ENCODE peak calls at places on chromosome 15, in ten cellular contexts. Z is thoracic aorta, S is AG08395, N is DMS 273 treated with DMSO at 0.1 percent for 48 hours, B is OCI-LY7, Q is NCI-H1092 treated with DMSO at 0.1 percent for 48 hours, R is NCI-H345, K is activated T-helper 1 cell treated with Interleukin-2 at 50 U/mL for 16 hours, A is GM23338, U is GF-D8. W is an unnamed sample.
A peak's percentile ranks its signal among the peaks of the same experiment; 100 is the strongest.

GRCh38 chr15:68402432-68403160 is 29.4 kb downstream of the ITGA11 start:
- DNase-seq in R (no peak), N (no peak), Z (no peak), A (no peak), K (no peak), U (no peak), Q (no peak), S (no peak), B (no peak), W (no peak)

GRCh38 chr15:43958894-43959330 is 132.1 kb downstream of the WDR76 start:
- DNase-seq in R (no peak), B (no peak), N (peak; percentile 50), Z (no peak), U (no peak), K (no peak), A (peak; percentile 57), Q (no peak), S (peak; percentile 60), W (peak; percentile 22)

GRCh38 chr15:95127356-95127755 is 896.0 kb downstream of the MCTP2 start:
- DNase-seq in N (no peak), R (no peak), A (peak; percentile 7), K (no peak), Q (no peak), B (no peak), S (no peak), U (no peak), Z (no peak), W (no peak)

GRCh38 chr15:92166751-92167412 is 226.8 kb upstream of the ST8SIA2 start:
- DNase-seq in N (no peak), R (no peak), B (no peak), Q (no peak), A (no peak), S (no peak), K (no peak), Z (no peak), U (no peak), W (no peak)

GRCh38 chr15:29570931-29571727 is 251.1 kb downstream of the TJP1 start:
- DNase-seq in R (peak; percentile 63), B (no peak), Z (no peak), K (no peak), N (peak; percentile 4), U (no peak), S (no peak), Q (peak; percentile 14), A (peak; percentile 84), W (no peak)

GRCh38 chr15:62757535-62757934 is 285.0 kb upstream of the TPM1 start:
- DNase-seq in U (no peak), Q (no peak), A (no peak), N (no peak), R (no peak), S (no peak), Z (no peak), B (no peak), K (no peak), W (no peak)

GRCh38 chr15:27574541-27575054 is 524.5 kb downstream of the OCA2 start:
- DNase-seq in K (no peak), Z (no peak), A (no peak), N (no peak), B (no peak), U (no peak), S (no peak), R (no peak), Q (no peak), W (no peak)

GRCh38 chr15:89400121-89400996 is 65.7 kb upstream of the POLG start:
- DNase-seq in B (no peak), Q (no peak), K (no peak), S (no peak), Z (no peak), R (peak; percentile 30), N (no peak), A (peak; percentile 64), U (no peak), W (no peak)

GRCh38 chr15:71685420-71685993 is 124.8 kb upstream of the NR2E3 start:
- DNase-seq in N (no peak), Z (no peak), K (no peak), S (no peak), R (no peak), A (no peak), U (no peak), B (no peak), Q (no peak), W (no peak)

GRCh38 chr15:60480888-60481287 is 1.9 kb upstream of the ICE2 start:
- DNase-seq in K (no peak), U (no peak), R (no peak), Q (no peak), N (no peak), A (no peak), B (no peak), Z (no peak), S (no peak), W (no peak)

GRCh38 chr15:97501291-97501690 is 459.2 kb upstream of the ARRDC4 start:
- DNase-seq in Q (no peak), S (no peak), A (no peak), B (no peak), K (no peak), R (no peak), U (peak; percentile 42), Z (no peak), N (no peak), W (no peak)

GRCh38 chr15:67796196-67796699 is 29.1 kb upstream of the SKOR1 start:
- DNase-seq in S (no peak), A (no peak), R (no peak), N (no peak), Q (no peak), U (no peak), K (no peak), B (peak; percentile 46), Z (no peak), W (no peak)

GRCh38 chr15:100191161-100191560 is 150.6 kb downstream of the ADAMTS17 start:
- DNase-seq in B (peak; percentile 81), N (no peak), R (peak; percentile 39), Q (no peak), K (no peak), U (no peak), Z (no peak), S (no peak), A (no peak), W (no peak)

GRCh38 chr15:53746101-53746500 is 13.4 kb downstream of the WDR72 start:
- DNase-seq in R (peak; percentile 32), N (no peak), K (no peak), Z (no peak), U (no peak), S (no peak), B (no peak), A (no peak), Q (no peak), W (no peak)

GRCh38 chr15:85800460-85801123 is 5.9 kb upstream of the KLHL25 start:
- DNase-seq in K (no peak), U (no peak), R (peak; percentile 71), Q (peak; percentile 77), N (no peak), Z (peak; percentile 14), S (peak; percentile 63), B (peak; percentile 22), A (peak; percentile 38), W (peak; percentile 27)

GRCh38 chr15:51524376-51524775 is 98.2 kb downstream of the DMXL2 start:
- DNase-seq in N (no peak), Z (no peak), A (no peak), U (no peak), S (no peak), B (no peak), Q (no peak), K (no peak), R (no peak), W (no peak)

GRCh38 chr15:96428742-96429141 is 98.2 kb downstream of the NR2F2 start:
- DNase-seq in R (no peak), K (no peak), N (no peak), A (no peak), Z (no peak), U (no peak), Q (no peak), S (peak; percentile 93), B (no peak), W (peak; percentile 93)

GRCh38 chr15:48721061-48721810 is 75.7 kb upstream of the FBN1 start:
- DNase-seq in K (no peak), B (no peak), N (no peak), R (no peak), A (no peak), S (peak; percentile 61), U (no peak), Q (no peak), Z (no peak), W (no peak)

GRCh38 chr15:99155961-99156443 is 51.1 kb downstream of the SYNM start:
- DNase-seq in R (no peak), U (no peak), K (no peak), Q (no peak), N (no peak), Z (no peak), B (no peak), A (no peak), S (no peak), W (no peak)

GRCh38 chr15:88238618-88239430 is 17.7 kb downstream of the NTRK3 start:
- DNase-seq in Q (no peak), K (no peak), A (no peak), N (no peak), B (no peak), U (no peak), Z (no peak), R (no peak), S (peak; percentile 44), W (peak; percentile 11)

GRCh38 chr15:27674826-27675225 is 424.3 kb downstream of the OCA2 start:
- DNase-seq in Q (no peak), B (no peak), S (no peak), R (no peak), U (no peak), K (no peak), A (no peak), Z (no peak), N (no peak), W (no peak)

GRCh38 chr15:48250640-48251076 is 44.6 kb downstream of the SLC12A1 start:
- DNase-seq in N (peak; percentile 36), A (peak; percentile 85), Q (peak; percentile 30), Z (no peak), S (peak; percentile 62), K (no peak), R (peak; percentile 50), B (peak; percentile 66), U (no peak), W (peak; percentile 79)

GRCh38 chr15:101128191-101128590 is 123.7 kb downstream of the CHSY1 start:
- DNase-seq in R (no peak), N (no peak), A (peak; percentile 37), K (no peak), Q (peak; percentile 55), S (peak; percentile 82), U (no peak), B (no peak), Z (no peak), W (peak; percentile 92)

GRCh38 chr15:90957105-90957790 is 2.6 kb downstream of the RCCD1 start:
- DNase-seq in A (peak; percentile 67), S (peak; percentile 17), B (no peak), K (no peak), Z (no peak), Q (peak; percentile 19), U (no peak), N (no peak), R (no peak), W (peak; percentile 22)

GRCh38 chr15:50977157-50977556 is 68.7 kb downstream of the AP4E1 start:
- DNase-seq in N (no peak), B (no peak), K (no peak), Q (no peak), A (no peak), U (no peak), Z (no peak), S (no peak), R (no peak), W (no peak)

GRCh38 chr15:73873889-73874511 is 636 bp downstream of the TBC1D21 start:
- DNase-seq in A (peak; percentile 82), Q (peak; percentile 17), Z (no peak), U (peak; percentile 29), B (peak; percentile 64), S (peak; percentile 58), K (no peak), N (peak; percentile 3), R (peak; percentile 28), W (peak; percentile 59)

GRCh38 chr15:29924750-29925149 is 102.5 kb upstream of the TJP1 start:
- DNase-seq in R (peak; percentile 69), U (no peak), A (peak; percentile 97), Q (peak; percentile 24), S (peak; percentile 63), B (no peak), K (no peak), N (no peak), Z (no peak), W (peak; percentile 79)

GRCh38 chr15:57227181-57227580 is 149.1 kb upstream of the CGNL1 start:
- DNase-seq in A (no peak), N (no peak), U (no peak), S (no peak), R (no peak), B (no peak), K (no peak), Q (peak; percentile 37), Z (no peak), W (no peak)

W was measured in brain microvascular endothelial cell.